ENCODE peak calls at places on chromosomes 3 and 15, in eight cellular contexts. T, F, I, H, E, D, N and W are unnamed samples. For H3K27me3, the result is how much of the 10 kb centered on the place peaks cover.

GRCh38 chr3:14369675-14370669 is 32.4 kb upstream of the SLC6A6 start:
- DNase-seq in T (peak), F (peak), I (no peak), H (no peak), E (no peak), D (no peak), N (peak), W (peak)

GRCh38 chr3:67875338-67875737 is 220.9 kb upstream of the SUCLG2 start:
- DNase-seq in T (no peak), F (peak), I (no peak), H (peak), E (no peak), D (no peak), N (no peak), W (no peak)

GRCh38 chr3:167733961-167734497 is 663 bp downstream of the PDCD10 start:
- DNase-seq in T (no peak), F (peak), I (no peak), H (no peak), E (no peak), D (no peak), N (no peak), W (no peak)

GRCh38 chr3:10783360-10784346 is 32.4 kb upstream of the SLC6A11 start:
- DNase-seq in T (no peak), F (peak), I (no peak), H (no peak), E (no peak), D (no peak), N (peak), W (no peak)

GRCh38 chr3:119019767-119020518 is 14.7 kb downstream of the IGSF11 start:
- DNase-seq in T (no peak), F (no peak), I (no peak), H (no peak), E (no peak), D (no peak), N (no peak), W (no peak)

GRCh38 chr3:149011676-149012075 is 20.3 kb downstream of the GYG1 start:
- DNase-seq in T (no peak), F (no peak), I (no peak), H (no peak), E (no peak), D (no peak), N (no peak), W (no peak)

GRCh38 chr15:80151148-80151547 is 1.7 kb upstream of the FAH start:
- DNase-seq in T (no peak), F (no peak), I (no peak), H (no peak), E (no peak), D (no peak), N (no peak), W (no peak)

GRCh38 chr15:36996538-36997181 is 103.7 kb downstream of the MEIS2 start:
- DNase-seq in T (no peak), F (no peak), I (no peak), H (no peak), E (no peak), D (no peak), N (no peak), W (no peak)

GRCh38 chr3:66469220-66469640 is 31.6 kb downstream of the LRIG1 start:
- DNase-seq in T (no peak), F (no peak), I (no peak), H (no peak), E (no peak), D (no peak), N (no peak), W (no peak)

GRCh38 chr3:131608741-131609140 is 106.0 kb upstream of the MRPL3 start:
- DNase-seq in T (no peak), F (no peak), I (no peak), H (no peak), E (no peak), D (no peak), N (no peak), W (no peak)

GRCh38 chr3:57952208-57952631 is 56.0 kb upstream of the FLNB start:
- DNase-seq in T (no peak), F (peak), I (peak), H (peak), E (peak), D (no peak), N (peak), W (no peak)
- TF ChIP-seq POLR2A in T (no peak), F (no peak), I (no peak), H (no peak), E (peak), D (no peak), N (no peak), W (no peak)

DNA sequence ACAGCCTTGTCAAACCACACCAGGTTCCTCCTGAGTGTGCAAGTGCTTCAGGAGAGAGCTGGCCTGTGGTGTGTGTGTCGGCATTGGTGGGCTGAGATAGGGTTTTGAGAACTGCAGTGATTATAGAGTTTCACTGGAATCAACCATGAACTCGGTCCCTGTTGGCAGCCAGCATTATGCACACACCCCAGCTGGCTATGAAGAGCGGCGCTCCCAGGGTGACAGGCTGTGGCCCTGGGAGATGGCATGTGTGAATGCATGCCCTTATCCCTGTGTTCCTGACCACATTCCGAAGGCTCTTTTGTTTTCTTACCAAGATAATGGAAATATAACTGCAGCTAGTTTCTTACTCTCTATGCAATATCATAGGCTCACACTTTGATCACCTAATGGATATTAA is 101.8 kb downstream of the SNRK start:
- DNase-seq in T (no peak), F (no peak), I (no peak), H (no peak), E (no peak), D (no peak), N (no peak), W (no peak)
- H3K27ac ChIP-seq in T (no peak), F (no peak), I (no peak), H (no peak), E (peak), D (no peak), N (no peak), W (no peak)

GRCh38 chr15:96355561-96356129 is 25.1 kb downstream of the NR2F2 start:
- DNase-seq in T (no peak), F (no peak), I (peak), H (no peak), E (no peak), D (no peak), N (no peak), W (no peak)

GRCh38 chr15:96352594-96353377 is 22.3 kb downstream of the NR2F2 start:
- DNase-seq in T (no peak), F (no peak), I (peak), H (no peak), E (no peak), D (no peak), N (no peak), W (peak)

GRCh38 chr15:96353378-96353930 is 23.0 kb downstream of the NR2F2 start:
- DNase-seq in T (no peak), F (no peak), I (no peak), H (no peak), E (no peak), D (no peak), N (no peak), W (peak)

GRCh38 chr15:96354731-96355560 is 24.4 kb downstream of the NR2F2 start:
- DNase-seq in T (no peak), F (peak), I (peak), H (no peak), E (peak), D (no peak), N (no peak), W (no peak)

GRCh38 chr15:96353931-96354730 is 23.6 kb downstream of the NR2F2 start:
- DNase-seq in T (peak), F (no peak), I (peak), H (peak), E (peak), D (no peak), N (no peak), W (no peak)
- H3K27me3 ChIP-seq in T (under half), F (under half), I (under half), H (under half), E (under half), D (under half), N (under half), W (under half)

GRCh38 chr15:72237286-72238224 is 6.6 kb upstream of the PKM start:
- DNase-seq in T (peak), F (peak), I (peak), H (peak), E (peak), D (peak), N (peak), W (peak)
- TF ChIP-seq POLR2A in T (no peak), F (peak), I (no peak), H (peak), E (no peak), D (no peak), N (peak), W (no peak)

GRCh38 chr3:136819784-136820640 is 1.1 kb downstream of the SLC35G2 start:
- DNase-seq in T (peak), F (peak), I (peak), H (peak), E (peak), D (peak), N (no peak), W (peak)

GRCh38 chr3:136817448-136817847 is 1.5 kb upstream of the SLC35G2 start:
- DNase-seq in T (no peak), F (no peak), I (no peak), H (no peak), E (no peak), D (no peak), N (no peak), W (no peak)

GRCh38 chr3:136818191-136818850 is 605 bp upstream of the SLC35G2 start:
- DNase-seq in T (peak), F (peak), I (peak), H (peak), E (peak), D (no peak), N (peak), W (peak)

GRCh38 chr3:136818851-136819783 is at the start of gene SLC35G2:
- DNase-seq in T (peak), F (peak), I (peak), H (peak), E (peak), D (no peak), N (no peak), W (peak)
- H3K27ac ChIP-seq in T (peak), F (peak), I (peak), H (peak), E (peak), D (peak), N (peak), W (peak)

DNA sequence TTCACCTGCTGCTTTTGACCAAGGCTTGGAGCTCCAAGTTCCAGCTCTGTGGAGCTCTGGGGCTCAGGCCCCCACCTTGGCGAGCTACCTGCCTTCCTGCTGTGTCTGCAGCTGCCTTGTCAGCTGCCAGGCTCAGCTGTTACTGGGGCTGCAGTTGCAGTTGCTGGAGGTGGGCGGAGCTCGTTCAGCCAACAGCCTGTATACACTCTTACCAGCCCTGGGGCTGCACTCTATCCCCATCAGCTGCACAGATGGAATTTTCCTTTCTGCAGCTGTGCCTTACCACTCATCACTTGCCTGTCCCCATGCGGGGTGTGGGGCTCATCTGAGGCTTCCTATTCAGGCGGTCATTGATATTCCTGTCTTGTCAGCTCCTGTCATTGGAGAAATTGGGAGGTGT is 9.1 kb upstream of the SYN2 start:
- DNase-seq in T (no peak), F (no peak), I (no peak), H (no peak), E (no peak), D (no peak), N (no peak), W (no peak)
- H3K27me3 ChIP-seq in T (under half), F (under half), I (under half), H (under half), E (under half), D (under half), N (under half), W (under half)

DNA sequence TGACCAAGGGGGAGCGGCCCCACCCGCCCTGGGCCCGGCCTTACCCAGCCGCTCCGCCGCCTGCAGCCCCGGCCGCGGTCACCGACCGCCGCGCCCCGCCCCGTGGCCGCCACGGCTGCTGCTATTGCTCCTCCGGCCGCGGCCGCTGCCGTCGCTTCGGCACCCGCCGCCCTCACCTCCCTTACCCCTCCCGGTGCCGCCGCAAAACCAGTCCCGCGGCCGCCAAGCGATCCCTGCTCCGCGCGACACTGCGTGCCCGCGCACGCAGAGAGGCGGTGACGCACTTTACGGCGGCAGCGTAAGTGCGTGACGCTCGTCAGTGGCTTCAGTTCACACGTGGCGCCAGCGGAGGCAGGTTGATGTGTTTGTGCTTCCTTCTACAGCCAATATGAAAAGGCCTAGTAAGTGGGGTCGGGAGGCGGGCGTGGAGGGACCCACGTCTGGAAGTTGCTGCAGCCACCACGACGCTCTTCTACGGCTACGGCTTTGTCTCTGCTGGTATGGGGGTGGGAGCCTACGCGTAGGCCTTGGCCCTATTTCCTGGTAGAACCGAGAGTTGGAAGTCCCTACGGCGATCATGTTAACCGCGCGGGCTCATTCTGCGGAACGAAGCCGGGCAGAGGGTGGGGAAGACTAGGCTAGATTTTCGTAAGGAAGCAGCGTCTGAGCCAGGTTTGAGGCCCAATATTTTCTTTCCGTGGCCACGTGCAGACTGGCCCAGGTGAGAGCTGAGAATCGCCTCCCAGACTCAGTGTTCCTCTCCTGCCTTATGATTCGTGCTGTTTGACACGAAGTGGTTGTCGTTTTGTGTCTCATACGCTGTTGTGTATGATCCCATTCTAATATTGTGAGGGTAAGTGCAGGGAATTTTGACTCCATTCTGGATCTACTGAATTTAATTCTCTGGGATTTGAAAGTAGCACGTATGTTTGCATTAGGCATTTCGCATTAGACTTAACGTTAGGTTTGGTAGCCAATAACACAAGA is at the start of the genes GNL3 and PBRM1:
- DNase-seq in T (peak), F (peak), I (peak), H (peak), E (peak), D (peak), N (peak), W (peak)
- TF ChIP-seq POLR2A in T (no peak), F (peak), I (peak), H (peak), E (peak), D (peak), N (peak), W (peak)

DNA sequence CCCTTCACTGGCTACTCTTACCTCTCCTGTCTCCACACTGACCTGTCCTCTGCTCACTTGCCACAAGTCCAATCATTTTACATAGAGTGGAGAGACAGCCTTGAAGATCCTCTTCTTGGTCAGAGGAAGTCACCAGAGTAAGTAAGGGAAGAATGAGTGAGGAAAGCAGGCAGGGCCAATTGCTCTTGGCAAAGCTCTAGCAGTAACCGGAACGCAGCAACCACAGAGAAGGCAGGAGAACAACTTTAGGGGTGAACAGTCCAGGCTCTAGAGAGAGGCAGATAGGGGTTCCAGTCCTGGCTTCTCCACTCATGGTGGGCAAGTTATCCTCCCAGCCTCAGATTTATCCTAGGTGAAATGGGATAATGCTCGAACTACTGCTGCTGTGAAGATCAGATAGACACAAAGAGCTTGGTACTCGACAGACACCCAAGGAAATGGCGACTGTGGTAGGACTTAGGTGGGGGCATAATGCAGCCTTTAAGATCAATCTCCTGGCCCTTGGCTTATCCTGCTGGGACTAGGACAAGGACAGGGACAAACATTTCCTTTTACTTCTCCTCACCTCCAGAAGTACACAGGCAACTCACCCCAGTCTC is 1.2 kb upstream of the ADAMTSL3 start:
- DNase-seq in T (no peak), F (no peak), I (no peak), H (no peak), E (no peak), D (no peak), N (no peak), W (no peak)
- H3K27ac ChIP-seq in T (peak), F (no peak), I (no peak), H (peak), E (no peak), D (no peak), N (no peak), W (no peak)

DNA sequence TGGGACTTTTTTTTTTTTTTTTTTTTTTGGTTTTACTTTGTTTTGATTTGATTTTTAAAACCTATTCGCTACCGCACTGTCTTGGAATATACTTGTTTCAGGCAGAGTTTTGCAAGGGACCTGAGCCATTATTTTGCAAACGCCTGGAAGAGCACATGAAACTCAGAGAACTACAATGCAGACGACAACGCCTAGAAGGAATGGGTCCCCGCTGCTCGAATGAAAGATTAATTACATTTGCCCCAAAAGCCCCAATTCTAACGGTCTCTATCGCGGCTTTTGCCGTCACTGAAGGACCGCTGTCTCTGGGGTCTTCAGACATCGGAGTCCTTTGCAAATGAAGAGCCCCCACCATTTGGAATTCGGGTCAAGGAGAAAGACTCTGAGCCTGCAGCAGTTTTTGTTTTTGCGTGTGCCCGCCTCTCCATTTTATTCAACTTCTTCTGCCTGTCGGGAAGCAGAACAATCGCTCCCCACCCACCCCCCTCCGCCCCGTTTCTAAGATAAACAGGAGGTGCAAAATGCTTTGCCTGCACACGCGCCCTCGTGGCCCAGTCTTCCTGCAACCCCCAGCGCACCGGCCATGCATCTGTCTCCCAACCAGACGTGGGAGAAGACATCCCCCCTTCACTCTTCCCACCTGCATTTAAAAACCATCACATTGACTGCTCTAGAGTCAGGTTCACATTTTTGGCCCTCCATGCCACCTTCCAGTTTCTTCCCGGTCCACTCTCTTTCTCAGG is 13.5 kb downstream of the SOX2 start:
- DNase-seq in T (no peak), F (no peak), I (no peak), H (no peak), E (no peak), D (no peak), N (no peak), W (no peak)
- H3K27me3 ChIP-seq in T (half or more), F (under half), I (under half), H (half or more), E (under half), D (half or more), N (under half), W (half or more)